ENCODE peak calls at places on chromosome 7, in seven cellular contexts. A is GM23338, C is GM13977, S is NCI-H1092, P is brain microvascular endothelial cell, N is neuronal stem cell, I is sigmoid colon. T is an unnamed sample.
A peak's percentile ranks its signal among the peaks of the same experiment; 100 is the strongest.

GRCh38 chr7:98315318-98315993 is 34.0 kb downstream of the BRI3 start:
- DNase-seq in A (no peak), C (peak; percentile 70), S (no peak), P (no peak), N (no peak), I (no peak), T (no peak)

GRCh38 chr7:112205348-112206237 is 606 bp downstream of the DOCK4 start:
- DNase-seq in A (peak; percentile 85), C (peak; percentile 50), S (peak; percentile 65), P (peak; percentile 62), N (peak; percentile 72), I (peak; percentile 75), T (peak; percentile 74)

GRCh38 chr7:126700807-126701604 is 551.7 kb downstream of the GRM8 start:
- DNase-seq in A (peak; percentile 62), C (peak; percentile 67), S (peak; percentile 20), P (peak; percentile 99), N (peak; percentile 21), I (no peak), T (peak; percentile 3)

GRCh38 chr7:159159731-159160130 is 15.1 kb upstream of the VIPR2 start:
- DNase-seq in A (no peak), C (no peak), S (no peak), P (no peak), N (no peak), I (no peak), T (no peak)

GRCh38 chr7:77697535-77697831 is 1.2 kb downstream of the RSBN1L start:
- DNase-seq in A (no peak), C (no peak), S (no peak), P (no peak), N (no peak), I (peak; percentile 83), T (no peak)

GRCh38 chr7:148738737-148739535 is 40.2 kb downstream of the CUL1 start:
- DNase-seq in A (no peak), C (no peak), S (no peak), P (peak; percentile 27), N (no peak), I (no peak), T (no peak)

GRCh38 chr7:874036-874749 is 2.2 kb upstream of the GET4 start:
- DNase-seq in A (no peak), C (no peak), S (no peak), P (no peak), N (no peak), I (no peak), T (no peak)

GRCh38 chr7:130486114-130486962 is 5.5 kb upstream of the MEST start:
- DNase-seq in A (peak; percentile 98), C (peak; percentile 73), S (peak; percentile 64), P (no peak), N (peak; percentile 71), I (peak; percentile 66), T (peak; percentile 30)

GRCh38 chr7:98297619-98298286 is 16.3 kb downstream of the BRI3 start:
- DNase-seq in A (no peak), C (no peak), S (no peak), P (no peak), N (no peak), I (no peak), T (no peak)

GRCh38 chr7:1678070-1678543 is 8.0 kb downstream of the ELFN1 start:
- DNase-seq in A (no peak), C (no peak), S (no peak), P (no peak), N (no peak), I (peak; percentile 48), T (no peak)

GRCh38 chr7:30027065-30027456 is 559 bp upstream of the FKBP14 start:
- DNase-seq in A (no peak), C (peak; percentile 73), S (no peak), P (peak; percentile 43), N (no peak), I (no peak), T (peak; percentile 74)

GRCh38 chr7:84529480-84530205 is 335.1 kb upstream of the SEMA3A start:
- DNase-seq in A (no peak), C (no peak), S (no peak), P (peak; percentile 77), N (no peak), I (no peak), T (no peak)

GRCh38 chr7:91557789-91558396 is 293.7 kb downstream of the FZD1 start:
- DNase-seq in A (no peak), C (peak; percentile 37), S (no peak), P (peak; percentile 92), N (no peak), I (no peak), T (no peak)

GRCh38 chr7:150949564-150949963 is 28.6 kb downstream of the KCNH2 start:
- DNase-seq in A (no peak), C (peak; percentile 25), S (no peak), P (no peak), N (no peak), I (peak; percentile 50), T (no peak)

T was measured in globus pallidus.